ENCODE peak calls at places on chromosomes 13 and 19, in five cellular contexts. One of them, this sample, is unnamed.

GRCh38 chr13:27988520-27988919 is at the start of gene URAD:
- DNase-seq in hepatocyte: peak
- DNase-seq in left ventricle myocardium inferior: no peak
- DNase-seq in NT2/D1: no peak
- DNase-seq in NCI-H2081 treated with DMSO at 0.1 percent for 48 hours: no peak
- DNase-seq in this sample: no peak

GRCh38 chr13:31172001-31172400 is 10.3 kb upstream of the HSPH1 start:
- DNase-seq in hepatocyte: no peak
- DNase-seq in NCI-H2081 treated with DMSO at 0.1 percent for 48 hours: no peak
- DNase-seq in left ventricle myocardium inferior: no peak
- DNase-seq in NT2/D1: no peak
- DNase-seq in this sample: no peak

GRCh38 chr13:48210178-48210577 is 22.8 kb upstream of the ITM2B start:
- DNase-seq in NT2/D1: no peak
- DNase-seq in NCI-H2081 treated with DMSO at 0.1 percent for 48 hours: no peak
- DNase-seq in hepatocyte: no peak
- DNase-seq in left ventricle myocardium inferior: no peak
- DNase-seq in this sample: peak

GRCh38 chr13:84670245-84670644 is 788.0 kb upstream of the SLITRK1 start:
- DNase-seq in hepatocyte: no peak
- DNase-seq in NCI-H2081 treated with DMSO at 0.1 percent for 48 hours: no peak
- DNase-seq in left ventricle myocardium inferior: no peak
- DNase-seq in NT2/D1: no peak
- DNase-seq in this sample: no peak

GRCh38 chr13:31930901-31931522 is 100.6 kb upstream of the FRY start:
- DNase-seq in hepatocyte: peak
- DNase-seq in left ventricle myocardium inferior: no peak
- DNase-seq in NT2/D1: no peak
- DNase-seq in NCI-H2081 treated with DMSO at 0.1 percent for 48 hours: no peak
- DNase-seq in this sample: no peak

GRCh38 chr19:3606690-3607289 is at the start of gene TBXA2R:
- DNase-seq in NCI-H2081 treated with DMSO at 0.1 percent for 48 hours: no peak
- DNase-seq in NT2/D1: no peak
- DNase-seq in hepatocyte: peak
- DNase-seq in left ventricle myocardium inferior: peak
- DNase-seq in this sample: no peak

GRCh38 chr19:55383279-55383788 is 758 bp downstream of the TMEM238 start:
- DNase-seq in NCI-H2081 treated with DMSO at 0.1 percent for 48 hours: no peak
- DNase-seq in NT2/D1: no peak
- DNase-seq in hepatocyte: no peak
- DNase-seq in left ventricle myocardium inferior: no peak
- DNase-seq in this sample: no peak

GRCh38 chr13:99601535-99601934 is 100.3 kb downstream of the TM9SF2 start:
- DNase-seq in left ventricle myocardium inferior: no peak
- DNase-seq in NT2/D1: no peak
- DNase-seq in hepatocyte: no peak
- DNase-seq in NCI-H2081 treated with DMSO at 0.1 percent for 48 hours: no peak
- DNase-seq in this sample: no peak

GRCh38 chr19:40339018-40339728 is 9.0 kb downstream of the C19orf47 start:
- DNase-seq in NCI-H2081 treated with DMSO at 0.1 percent for 48 hours: no peak
- DNase-seq in hepatocyte: no peak
- DNase-seq in NT2/D1: no peak
- DNase-seq in left ventricle myocardium inferior: no peak
- DNase-seq in this sample: no peak

GRCh38 chr19:46426506-46427162 is 2.1 kb downstream of the PNMA8C start:
- DNase-seq in left ventricle myocardium inferior: peak
- DNase-seq in NT2/D1: peak
- DNase-seq in hepatocyte: peak
- DNase-seq in NCI-H2081 treated with DMSO at 0.1 percent for 48 hours: no peak
- DNase-seq in this sample: no peak

GRCh38 chr13:42970824-42971669 is 21.0 kb downstream of the EPSTI1 start:
- DNase-seq in NT2/D1: peak
- DNase-seq in left ventricle myocardium inferior: no peak
- DNase-seq in NCI-H2081 treated with DMSO at 0.1 percent for 48 hours: no peak
- DNase-seq in hepatocyte: peak
- DNase-seq in this sample: no peak

GRCh38 chr13:30829788-30830637 is 76.1 kb upstream of the MEDAG start:
- DNase-seq in left ventricle myocardium inferior: no peak
- DNase-seq in NCI-H2081 treated with DMSO at 0.1 percent for 48 hours: no peak
- DNase-seq in hepatocyte: no peak
- DNase-seq in NT2/D1: no peak
- DNase-seq in this sample: no peak

GRCh38 chr19:39825531-39826076 is 8.4 kb downstream of the DYRK1B start:
- DNase-seq in NCI-H2081 treated with DMSO at 0.1 percent for 48 hours: no peak
- DNase-seq in left ventricle myocardium inferior: no peak
- DNase-seq in hepatocyte: no peak
- DNase-seq in NT2/D1: no peak
- DNase-seq in this sample: no peak

GRCh38 chr13:31905896-31906295 is 125.7 kb upstream of the FRY start:
- DNase-seq in hepatocyte: no peak
- DNase-seq in NCI-H2081 treated with DMSO at 0.1 percent for 48 hours: no peak
- DNase-seq in NT2/D1: no peak
- DNase-seq in left ventricle myocardium inferior: no peak
- DNase-seq in this sample: no peak

GRCh38 chr19:50433201-50434180 is 799 bp downstream of the MYBPC2 start:
- DNase-seq in NCI-H2081 treated with DMSO at 0.1 percent for 48 hours: no peak
- DNase-seq in NT2/D1: no peak
- DNase-seq in hepatocyte: no peak
- DNase-seq in left ventricle myocardium inferior: no peak
- DNase-seq in this sample: no peak

GRCh38 chr19:53961523-53962345 is 1.0 kb upstream of the CACNG8 start:
- DNase-seq in left ventricle myocardium inferior: no peak
- DNase-seq in NCI-H2081 treated with DMSO at 0.1 percent for 48 hours: no peak
- DNase-seq in NT2/D1: no peak
- DNase-seq in hepatocyte: no peak
- DNase-seq in this sample: no peak

GRCh38 chr19:43700368-43701015 is 15.4 kb upstream of the IRGC start:
- DNase-seq in left ventricle myocardium inferior: peak
- DNase-seq in NCI-H2081 treated with DMSO at 0.1 percent for 48 hours: no peak
- DNase-seq in NT2/D1: no peak
- DNase-seq in hepatocyte: no peak
- DNase-seq in this sample: peak

GRCh38 chr19:44530777-44531176 is 1.3 kb upstream of the CEACAM20 start:
- DNase-seq in hepatocyte: no peak
- DNase-seq in NCI-H2081 treated with DMSO at 0.1 percent for 48 hours: no peak
- DNase-seq in NT2/D1: no peak
- DNase-seq in left ventricle myocardium inferior: no peak
- DNase-seq in this sample: no peak

GRCh38 chr13:63364159-63364558 is 1948.5 kb upstream of the PCDH20 start:
- DNase-seq in left ventricle myocardium inferior: no peak
- DNase-seq in hepatocyte: no peak
- DNase-seq in NT2/D1: no peak
- DNase-seq in NCI-H2081 treated with DMSO at 0.1 percent for 48 hours: no peak
- DNase-seq in this sample: no peak

GRCh38 chr13:112999414-113000177 is 30.6 kb downstream of the MCF2L start:
- DNase-seq in NCI-H2081 treated with DMSO at 0.1 percent for 48 hours: no peak
- DNase-seq in NT2/D1: no peak
- DNase-seq in hepatocyte: no peak
- DNase-seq in left ventricle myocardium inferior: no peak
- DNase-seq in this sample: no peak

GRCh38 chr19:49327878-49328544 is 3.0 kb upstream of the SLC6A16 start:
- DNase-seq in NT2/D1: no peak
- DNase-seq in NCI-H2081 treated with DMSO at 0.1 percent for 48 hours: no peak
- DNase-seq in left ventricle myocardium inferior: no peak
- DNase-seq in hepatocyte: no peak
- DNase-seq in this sample: no peak

GRCh38 chr13:20848944-20849343 is 53.6 kb downstream of the XPO4 start:
- DNase-seq in NCI-H2081 treated with DMSO at 0.1 percent for 48 hours: no peak
- DNase-seq in left ventricle myocardium inferior: no peak
- DNase-seq in NT2/D1: no peak
- DNase-seq in hepatocyte: no peak
- DNase-seq in this sample: no peak

GRCh38 chr13:33322474-33322827 is 36.9 kb upstream of the STARD13 start:
- DNase-seq in hepatocyte: no peak
- DNase-seq in left ventricle myocardium inferior: peak
- DNase-seq in NT2/D1: no peak
- DNase-seq in NCI-H2081 treated with DMSO at 0.1 percent for 48 hours: no peak
- DNase-seq in this sample: peak

GRCh38 chr13:67833564-67833963 is 603.4 kb upstream of the PCDH9 start:
- DNase-seq in NT2/D1: no peak
- DNase-seq in NCI-H2081 treated with DMSO at 0.1 percent for 48 hours: no peak
- DNase-seq in left ventricle myocardium inferior: no peak
- DNase-seq in hepatocyte: no peak
- DNase-seq in this sample: no peak

GRCh38 chr19:29662604-29663404 is 2.5 kb upstream of the PLEKHF1 start:
- DNase-seq in NT2/D1: no peak
- DNase-seq in NCI-H2081 treated with DMSO at 0.1 percent for 48 hours: no peak
- DNase-seq in hepatocyte: peak
- DNase-seq in left ventricle myocardium inferior: peak
- DNase-seq in this sample: peak

GRCh38 chr13:36870050-36870692 is 49.9 kb downstream of the SMAD9 start:
- DNase-seq in NCI-H2081 treated with DMSO at 0.1 percent for 48 hours: no peak
- DNase-seq in left ventricle myocardium inferior: no peak
- DNase-seq in hepatocyte: no peak
- DNase-seq in NT2/D1: no peak
- DNase-seq in this sample: no peak